ENCODE peak calls at places on chromosome 10, in six cellular contexts. D is GM23338, A is heart right ventricle, R is left ventricle myocardium inferior, S is ascending aorta, E is fibroblast of lung. L is an unnamed sample.

GRCh38 chr10:128723631-128724205 is 597.5 kb upstream of the MKI67 start:
- DNase-seq in D (no peak), A (no peak), R (no peak), S (peak; percentile 56), E (no peak), L (no peak)

GRCh38 chr10:121766426-121766825 is 161.4 kb downstream of the ATE1 start:
- DNase-seq in D (no peak), A (no peak), R (no peak), S (no peak), E (no peak), L (no peak)

GRCh38 chr10:27784272-27784671 is 38.7 kb upstream of the MKX start:
- DNase-seq in D (no peak), A (no peak), R (no peak), S (no peak), E (no peak), L (no peak)

GRCh38 chr10:13536674-13537366 is 8.0 kb upstream of the BEND7 start:
- DNase-seq in D (peak; percentile 94), A (peak; percentile 43), R (peak; percentile 34), S (no peak), E (peak; percentile 34), L (no peak)

GRCh38 chr10:112446055-112446854 is 459 bp downstream of the ZDHHC6 start:
- DNase-seq in D (no peak), A (no peak), R (no peak), S (no peak), E (peak; percentile 17), L (no peak)

GRCh38 chr10:27372095-27372494 is 131.5 kb upstream of the ACBD5 start:
- DNase-seq in D (no peak), A (no peak), R (no peak), S (no peak), E (no peak), L (peak; percentile 52)

GRCh38 chr10:46545861-46546590 is 10.4 kb downstream of the GPRIN2 start:
- DNase-seq in D (no peak), A (no peak), R (peak; percentile 9), S (peak; percentile 56), E (no peak), L (no peak)

GRCh38 chr10:133353202-133353959 is 4.4 kb downstream of the FUOM start:
- DNase-seq in D (no peak), A (no peak), R (no peak), S (no peak), E (no peak), L (no peak)

GRCh38 chr10:125953778-125954385 is 57.5 kb downstream of the FANK1 start:
- DNase-seq in D (peak; percentile 57), A (no peak), R (no peak), S (no peak), E (no peak), L (no peak)

GRCh38 chr10:31669367-31669766 is 259.3 kb downstream of the ARHGAP12 start:
- DNase-seq in D (no peak), A (no peak), R (no peak), S (no peak), E (no peak), L (no peak)

GRCh38 chr10:19828278-19829049 is 12.2 kb downstream of the PLXDC2 start:
- DNase-seq in D (peak; percentile 56), A (peak; percentile 22), R (no peak), S (no peak), E (peak; percentile 48), L (no peak)

GRCh38 chr10:59807629-59808620 is 54.7 kb upstream of the MRLN start:
- DNase-seq in D (no peak), A (peak; percentile 66), R (peak; percentile 60), S (peak; percentile 83), E (no peak), L (no peak)

GRCh38 chr10:70418229-70418628 is 14.3 kb downstream of the EIF4EBP2 start:
- DNase-seq in D (no peak), A (no peak), R (no peak), S (no peak), E (peak; percentile 83), L (no peak)

GRCh38 chr10:49089789-49090595 is 25.3 kb downstream of the VSTM4 start:
- DNase-seq in D (no peak), A (no peak), R (no peak), S (peak; percentile 42), E (peak; percentile 22), L (no peak)

GRCh38 chr10:61642692-61643091 is 20.0 kb upstream of the CABCOCO1 start:
- DNase-seq in D (no peak), A (no peak), R (no peak), S (no peak), E (peak; percentile 84), L (peak; percentile 51)

GRCh38 chr10:95422196-95422595 is 131.4 kb upstream of the PDLIM1 start:
- DNase-seq in D (no peak), A (no peak), R (no peak), S (no peak), E (no peak), L (no peak)
- H3K36me3 ChIP-seq in D (no peaks in the 10 kb centered on the region), A (peaks cover under 1% of the 10 kb centered on the region), R (peaks cover 68% of the 10 kb centered on the region), S (peaks cover 88% of the 10 kb centered on the region), E (no peaks in the 10 kb centered on the region), L (no peaks in the 10 kb centered on the region)

DNA sequence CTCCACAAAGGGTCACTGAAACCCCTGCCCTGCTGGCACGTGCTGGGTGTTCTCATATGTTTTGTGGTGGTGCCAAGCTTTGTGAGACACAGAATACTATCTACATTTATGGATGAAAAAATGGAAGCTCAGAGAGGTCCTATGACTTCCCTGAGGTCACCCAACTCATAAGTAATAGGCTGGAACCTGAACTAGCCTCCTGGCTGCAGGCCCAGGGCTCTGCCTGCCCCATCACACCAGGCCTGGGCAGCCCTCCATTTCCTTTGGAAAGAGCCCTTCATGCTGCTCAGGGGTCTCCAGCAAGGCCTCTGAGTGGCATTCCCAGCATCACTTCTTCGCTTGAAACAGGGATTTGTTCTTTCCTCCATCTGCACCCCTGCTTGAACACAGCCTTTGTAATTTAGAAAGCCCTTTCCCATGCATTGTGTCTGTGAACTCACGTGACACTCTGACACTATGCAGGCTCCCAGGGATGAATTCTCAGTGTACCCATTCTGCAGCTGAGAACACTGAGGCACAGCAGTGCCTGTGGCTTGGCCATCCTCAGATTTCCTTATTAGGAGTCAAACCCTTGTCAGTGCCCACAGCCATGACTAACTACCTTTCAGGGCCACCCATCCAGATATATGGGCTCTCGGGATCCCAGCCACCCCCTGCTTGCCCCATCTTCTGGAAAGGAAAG is 127.9 kb upstream of the PPIF start:
- DNase-seq in D (no peak), A (no peak), R (peak; percentile 57), S (no peak), E (peak; percentile 72), L (no peak)
- H3K36me3 ChIP-seq in D (no peaks in the 10 kb centered on the region), A (peaks cover 22% of the 10 kb centered on the region), R (peaks cover 36% of the 10 kb centered on the region), S (peaks cover 40% of the 10 kb centered on the region), E (peaks cover 25% of the 10 kb centered on the region), L (peaks cover 30% of the 10 kb centered on the region)

DNA sequence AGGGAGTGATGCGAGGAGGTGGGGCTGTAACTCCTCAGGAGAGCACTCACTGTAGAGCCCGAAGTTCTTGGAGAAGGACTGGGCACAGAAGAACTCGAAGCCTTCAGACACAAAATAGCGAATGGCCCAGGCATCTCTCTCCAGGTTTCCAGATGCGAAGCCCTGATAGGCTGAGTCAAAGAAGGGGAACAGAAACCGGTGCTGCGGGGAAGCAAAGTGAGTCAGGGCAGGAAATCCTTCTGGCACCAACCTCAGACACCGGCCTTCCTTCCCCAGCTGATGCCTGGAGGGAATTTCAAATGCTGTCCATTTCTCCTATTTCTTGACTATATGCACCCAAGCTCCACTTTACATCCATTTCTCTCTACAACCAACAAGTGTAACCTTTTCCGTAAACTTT is 26.8 kb downstream of the GOT1 start:
- DNase-seq in D (no peak), A (no peak), R (no peak), S (no peak), E (no peak), L (no peak)
- H3K36me3 ChIP-seq in D (peaks cover 18% of the 10 kb centered on the region), A (peaks cover 60% of the 10 kb centered on the region), R (peaks cover 88% of the 10 kb centered on the region), S (peaks cover 67% of the 10 kb centered on the region), E (no peaks in the 10 kb centered on the region), L (peaks cover 12% of the 10 kb centered on the region)

DNA sequence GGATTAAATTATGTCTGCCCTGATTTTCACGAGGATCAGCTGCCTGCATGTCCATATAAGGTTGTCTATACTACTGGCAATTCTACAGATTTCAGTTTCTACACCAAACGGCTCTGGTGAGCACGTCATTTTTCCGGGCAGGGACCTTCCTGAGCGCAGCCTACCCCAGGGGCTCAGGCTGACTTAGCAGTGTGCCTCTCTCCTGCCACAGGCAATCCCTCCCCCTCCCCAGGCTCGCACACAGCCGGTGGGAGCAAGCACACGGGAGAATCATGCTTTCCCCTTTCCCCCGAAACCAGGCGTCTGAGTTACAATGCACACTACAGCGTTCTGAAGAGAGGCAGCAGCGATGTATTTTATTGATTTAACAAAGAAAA is 1.7 kb downstream of the KLF6 start:
- DNase-seq in D (peak; percentile 69), A (peak; percentile 63), R (no peak), S (peak; percentile 86), E (peak; percentile 89), L (no peak)
- H3K36me3 ChIP-seq in D (peaks cover 38% of the 10 kb centered on the region), A (peaks cover 29% of the 10 kb centered on the region), R (peaks cover 37% of the 10 kb centered on the region), S (peaks cover 56% of the 10 kb centered on the region), E (peaks cover 31% of the 10 kb centered on the region), L (peaks cover 22% of the 10 kb centered on the region)

DNA sequence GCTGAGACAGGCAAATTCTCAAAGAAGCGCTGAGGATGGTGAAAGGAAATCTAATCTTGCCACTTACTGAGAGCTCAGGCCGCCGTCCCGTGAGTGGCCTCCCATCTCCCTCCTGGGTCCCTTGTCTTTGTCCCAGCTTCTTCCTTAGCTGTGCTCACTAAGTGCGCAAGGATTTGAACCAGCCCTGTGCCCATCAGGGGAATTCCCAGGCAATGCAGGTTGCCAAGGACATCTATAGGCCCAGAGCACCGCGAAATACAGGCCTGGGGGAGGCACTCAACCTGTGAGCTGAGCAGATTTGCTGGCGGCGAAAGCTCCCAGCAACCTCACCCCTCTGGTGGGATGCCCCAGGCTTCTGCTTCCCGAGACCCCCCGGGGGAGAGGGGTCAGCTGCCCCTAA is 64.8 kb downstream of the OAT start:
- DNase-seq in D (no peak), A (no peak), R (no peak), S (no peak), E (no peak), L (no peak)
- H3K36me3 ChIP-seq in D (no peaks in the 10 kb centered on the region), A (no peaks in the 10 kb centered on the region), R (no peaks in the 10 kb centered on the region), S (no peaks in the 10 kb centered on the region), E (no peaks in the 10 kb centered on the region), L (no peaks in the 10 kb centered on the region)

DNA sequence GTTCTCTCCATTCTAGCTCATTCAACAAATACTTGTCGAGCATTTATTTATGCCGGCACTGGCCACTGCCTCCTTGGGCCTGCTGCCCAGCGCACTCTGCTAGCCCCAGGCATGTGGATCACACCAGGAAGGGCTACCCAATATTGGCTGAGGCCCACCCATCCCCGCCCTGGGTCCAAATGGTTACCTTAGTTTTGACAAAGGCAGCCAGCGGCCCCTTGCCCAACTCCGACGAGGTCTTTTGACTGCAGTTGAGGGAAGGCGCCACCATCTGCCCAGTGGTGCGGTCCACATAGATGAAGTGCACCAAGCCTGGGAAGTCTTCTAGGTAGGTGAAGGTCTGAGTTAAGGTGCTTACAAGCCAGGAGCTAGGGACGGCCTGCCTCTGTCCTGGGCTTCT is 7.2 kb upstream of the PYROXD2 start:
- DNase-seq in D (no peak), A (no peak), R (no peak), S (peak; percentile 56), E (no peak), L (no peak)
- H3K36me3 ChIP-seq in D (no peaks in the 10 kb centered on the region), A (peaks cover 52% of the 10 kb centered on the region), R (peaks cover 64% of the 10 kb centered on the region), S (peaks cover 77% of the 10 kb centered on the region), E (peaks cover 14% of the 10 kb centered on the region), L (peaks cover 16% of the 10 kb centered on the region)